ENCODE peak calls at places on chromosome 14, in nine cellular contexts. A is lower lobe of right lung; Y is fibroblast of pulmonary artery; P is NCI-H524; W is iris pigment epithelial cell; X is stimulated activated CD4-positive, alpha-beta T cell treated with anti-CD3 and anti-CD28 coated beads, Interleukin-15, amount 100 ng/mL, for 1 hour; M is AG04449; L is A673; Z is neuronal stem cell. V is an unnamed sample.

GRCh38 chr14:102893452-102893851 is 29.0 kb upstream of the AMN start:
- DNase-seq in M (peak; percentile 93), X (no peak), Z (no peak), W (peak; percentile 98), L (peak; percentile 83), P (no peak), Y (peak; percentile 94), A (no peak), V (peak; percentile 83)

GRCh38 chr14:68365228-68365627 is 427.6 kb downstream of the ZFP36L1 start:
- DNase-seq in X (no peak), A (no peak), Z (no peak), P (no peak), W (peak; percentile 87), L (no peak), M (no peak), Y (peak; percentile 51), V (peak; percentile 81)

GRCh38 chr14:68397371-68397779 is 395.5 kb downstream of the ZFP36L1 start:
- DNase-seq in X (no peak), Z (no peak), A (peak; percentile 89), M (no peak), L (no peak), Y (no peak), P (peak; percentile 92), W (peak; percentile 32), V (peak; percentile 38)

GRCh38 chr14:38056270-38056669 is 151.4 kb upstream of the SSTR1 start:
- DNase-seq in W (no peak), Y (no peak), A (no peak), L (peak; percentile 12), P (no peak), M (no peak), X (no peak), Z (no peak), V (peak; percentile 25)

GRCh38 chr14:100891051-100891450 is 12.5 kb downstream of the RTL1 start:
- DNase-seq in A (peak; percentile 24), Z (no peak), W (no peak), L (no peak), Y (no peak), M (no peak), P (no peak), X (no peak), V (no peak)

GRCh38 chr14:23864856-23865255 is 88.7 kb upstream of the DHRS4 start:
- DNase-seq in X (no peak), L (no peak), P (peak; percentile 98), M (no peak), W (no peak), Z (no peak), Y (no peak), A (no peak), V (no peak)

GRCh38 chr14:87934185-87934584 is 58.8 kb downstream of the GALC start:
- DNase-seq in Z (no peak), P (no peak), M (no peak), Y (peak; percentile 8), L (peak; percentile 4), X (no peak), W (peak; percentile 15), A (no peak), V (no peak)

GRCh38 chr14:83133986-83134664 is 1600.5 kb upstream of the SEL1L start:
- DNase-seq in W (no peak), M (no peak), Y (no peak), L (peak; percentile 48), P (peak; percentile 88), Z (peak; percentile 33), X (no peak), A (no peak), V (no peak)

GRCh38 chr14:67490201-67490600 is 1.7 kb upstream of the TMEM229B start:
- DNase-seq in Z (no peak), Y (no peak), L (no peak), P (no peak), M (no peak), X (no peak), A (peak; percentile 57), W (peak; percentile 6), V (no peak)

GRCh38 chr14:52949711-52950409 is 990 bp downstream of the FERMT2 start:
- DNase-seq in Y (peak; percentile 59), W (peak; percentile 70), X (no peak), M (no peak), P (peak; percentile 50), A (no peak), L (peak; percentile 65), Z (no peak), V (peak; percentile 67)

GRCh38 chr14:99189201-99189801 is 82.7 kb downstream of the BCL11B start:
- DNase-seq in P (no peak), L (peak; percentile 59), Z (no peak), W (no peak), Y (no peak), M (no peak), X (no peak), A (no peak), V (no peak)

GRCh38 chr14:104351849-104352492 is 213.6 kb downstream of the KIF26A start:
- DNase-seq in M (no peak), X (no peak), Z (no peak), Y (no peak), W (no peak), A (no peak), P (no peak), L (no peak), V (no peak)

GRCh38 chr14:94922595-94923239 is 152.8 kb upstream of the GSC start:
- DNase-seq in A (no peak), Y (no peak), M (no peak), L (no peak), W (no peak), Z (no peak), X (no peak), P (no peak), V (no peak)

GRCh38 chr14:101198398-101199027 is 295.0 kb upstream of the RTL1 start:
- DNase-seq in M (no peak), W (no peak), L (no peak), Z (no peak), A (peak; percentile 10), P (no peak), Y (no peak), X (no peak), V (no peak)

GRCh38 chr14:75120546-75121291 is 6.1 kb downstream of the NEK9 start:
- DNase-seq in W (no peak), X (no peak), Z (no peak), P (no peak), L (no peak), A (no peak), M (no peak), Y (no peak), V (no peak)

GRCh38 chr14:92540472-92541048 is 27.0 kb downstream of the RIN3 start:
- DNase-seq in Y (peak; percentile 100), Z (no peak), L (peak; percentile 50), A (peak; percentile 80), M (peak; percentile 97), X (no peak), W (peak; percentile 99), P (no peak), V (peak; percentile 99)

GRCh38 chr14:99481745-99482099 is 513 bp downstream of the CCNK start:
- DNase-seq in P (peak; percentile 23), M (no peak), L (peak; percentile 33), X (no peak), Z (no peak), A (no peak), Y (peak; percentile 38), W (peak; percentile 51), V (peak; percentile 68)

GRCh38 chr14:104526723-104527645 is 52.6 kb upstream of the C14orf180 start:
- DNase-seq in P (no peak), X (no peak), A (no peak), Z (no peak), M (no peak), W (no peak), L (no peak), Y (no peak), V (no peak)

GRCh38 chr14:93716410-93717221 is 71.7 kb downstream of the PRIMA1 start:
- DNase-seq in Z (no peak), L (no peak), Y (no peak), W (no peak), X (no peak), A (no peak), P (no peak), M (no peak), V (no peak)

GRCh38 chr14:58272589-58273372 is 25.6 kb upstream of the ARID4A start:
- DNase-seq in Z (no peak), X (no peak), M (no peak), Y (peak; percentile 52), P (no peak), L (peak; percentile 30), A (no peak), W (peak; percentile 51), V (peak; percentile 33)

GRCh38 chr14:55850803-55851202 is 267.4 kb upstream of the PELI2 start:
- DNase-seq in P (no peak), X (no peak), W (peak; percentile 10), L (peak; percentile 73), M (no peak), A (no peak), Z (no peak), Y (peak; percentile 51), V (peak; percentile 78)

GRCh38 chr14:96583605-96584041 is 81.4 kb downstream of the PAPOLA start:
- DNase-seq in A (no peak), L (no peak), X (no peak), P (no peak), Y (no peak), Z (no peak), M (no peak), W (no peak), V (no peak)

GRCh38 chr14:34301107-34301734 is 160.8 kb downstream of the SPTSSA start:
- DNase-seq in L (peak; percentile 67), X (no peak), M (no peak), Y (peak; percentile 56), A (no peak), P (peak; percentile 43), Z (peak; percentile 52), W (peak; percentile 41), V (peak; percentile 32)

GRCh38 chr14:105862581-105863239 is 336.3 kb downstream of the TMEM121 start:
- DNase-seq in Z (no peak), A (no peak), P (no peak), M (no peak), L (no peak), X (no peak), Y (no peak), W (no peak), V (no peak)

GRCh38 chr14:92898732-92899131 is 24.2 kb upstream of the CHGA start:
- DNase-seq in P (no peak), Z (no peak), L (no peak), X (no peak), M (no peak), Y (no peak), W (no peak), A (no peak), V (no peak)

GRCh38 chr14:103889313-103890051 is 38.8 kb upstream of the TDRD9 start:
- DNase-seq in X (no peak), Y (peak; percentile 8), P (no peak), W (no peak), A (peak; percentile 56), L (no peak), M (no peak), Z (no peak), V (no peak)

GRCh38 chr14:36553650-36554260 is 28.7 kb downstream of the NKX2-8 start:
- DNase-seq in L (peak; percentile 70), P (peak; percentile 22), W (peak; percentile 63), Z (peak; percentile 24), A (no peak), Y (peak; percentile 63), X (no peak), M (peak; percentile 2), V (peak; percentile 51)

GRCh38 chr14:106372870-106373657 is 846.7 kb downstream of the TMEM121 start:
- DNase-seq in P (peak; percentile 51), L (peak; percentile 60), M (no peak), Z (no peak), A (peak; percentile 77), Y (no peak), W (no peak), X (peak; percentile 67), V (no peak)

GRCh38 chr14:104532191-104532555 is 47.4 kb upstream of the C14orf180 start:
- DNase-seq in Y (no peak), P (no peak), L (no peak), X (no peak), W (no peak), Z (no peak), A (no peak), M (no peak), V (no peak)

GRCh38 chr14:43795600-43796228 is 711.4 kb downstream of the FSCB start:
- DNase-seq in Y (peak; percentile 56), M (no peak), X (no peak), A (no peak), P (no peak), Z (no peak), W (peak; percentile 0), L (peak; percentile 53), V (no peak)

GRCh38 chr14:101065246-101065645 is 161.7 kb upstream of the RTL1 start:
- DNase-seq in A (no peak), P (no peak), Z (no peak), X (no peak), W (no peak), L (no peak), Y (no peak), M (no peak), V (no peak)

V was measured in EH.